ENCODE peak calls at places on chromosomes 7 and 10, in seven cellular contexts. A is T-helper 1 cell; S is effector memory CD8-positive, alpha-beta T cell; H is stimulated activated CD4-positive, alpha-beta T cell treated with anti-CD3 and anti-CD28 coated beads, Interleukin-1b, Interleukin-23, amount 100 ng/mL, for 1 hour; P is RCC 7860; K is GM23248; Q is fibroblast of lung. J is an unnamed sample.

GRCh38 chr7:137325927-137326326 is 17.6 kb downstream of the PTN start:
- DNase-seq in A (no peak), S (no peak), H (no peak), P (no peak), K (no peak), Q (no peak), J (no peak)

GRCh38 chr7:69780377-69780776 is 182.1 kb downstream of the AUTS2 start:
- DNase-seq in A (no peak), S (no peak), H (no peak), P (no peak), K (no peak), Q (peak), J (no peak)

GRCh38 chr7:138044897-138045296 is 31.4 kb upstream of the AKR1D1 start:
- DNase-seq in A (no peak), S (no peak), H (no peak), P (no peak), K (no peak), Q (no peak), J (no peak)

GRCh38 chr7:112649560-112649959 is 140.6 kb downstream of the TMEM168 start:
- DNase-seq in A (no peak), S (no peak), H (no peak), P (no peak), K (peak), Q (no peak), J (no peak)

GRCh38 chr10:89275383-89275782 is 23.8 kb upstream of the LIPA start:
- DNase-seq in A (no peak), S (no peak), H (no peak), P (no peak), K (peak), Q (no peak), J (no peak)

GRCh38 chr10:95540514-95541052 is 20.6 kb downstream of the SORBS1 start:
- DNase-seq in A (no peak), S (no peak), H (no peak), P (no peak), K (no peak), Q (no peak), J (no peak)

GRCh38 chr10:70354100-70354499 is 28.3 kb downstream of the LRRC20 start:
- DNase-seq in A (no peak), S (no peak), H (no peak), P (no peak), K (no peak), Q (no peak), J (no peak)

GRCh38 chr10:22620140-22620857 is 94.1 kb downstream of the PIP4K2A start:
- DNase-seq in A (no peak), S (no peak), H (no peak), P (peak), K (peak), Q (peak), J (no peak)

GRCh38 chr10:15943461-15943860 is 83.2 kb upstream of the MINDY3 start:
- DNase-seq in A (no peak), S (no peak), H (no peak), P (no peak), K (no peak), Q (no peak), J (no peak)

GRCh38 chr7:92563345-92563744 is 26.8 kb downstream of the FAM133B start:
- DNase-seq in A (no peak), S (no peak), H (no peak), P (no peak), K (no peak), Q (no peak), J (no peak)

GRCh38 chr7:39950473-39951155 is 558 bp downstream of the CDK13 start:
- DNase-seq in A (peak), S (peak), H (peak), P (no peak), K (peak), Q (peak), J (peak)

GRCh38 chr10:128040096-128040495 is 86.1 kb downstream of the MKI67 start:
- DNase-seq in A (no peak), S (no peak), H (no peak), P (no peak), K (no peak), Q (no peak), J (no peak)

GRCh38 chr7:102004831-102005230 is 187.4 kb downstream of the CUX1 start:
- DNase-seq in A (no peak), S (no peak), H (no peak), P (no peak), K (no peak), Q (no peak), J (no peak)

GRCh38 chr10:5486852-5487235 is 12.5 kb downstream of the CALML5 start:
- DNase-seq in A (no peak), S (no peak), H (no peak), P (no peak), K (no peak), Q (no peak), J (no peak)

GRCh38 chr7:6650521-6651011 is 13.4 kb downstream of the ZNF316 start:
- DNase-seq in A (no peak), S (no peak), H (no peak), P (no peak), K (no peak), Q (no peak), J (no peak)

GRCh38 chr7:133186060-133186459 is 66.8 kb upstream of the EXOC4 start:
- DNase-seq in A (no peak), S (no peak), H (no peak), P (no peak), K (no peak), Q (no peak), J (no peak)

GRCh38 chr10:109126016-109126415 is 797.3 kb downstream of the XPNPEP1 start:
- DNase-seq in A (no peak), S (no peak), H (no peak), P (no peak), K (peak), Q (no peak), J (no peak)

GRCh38 chr10:84267503-84268126 is 22.8 kb downstream of the RGR start:
- DNase-seq in A (peak), S (peak), H (peak), P (no peak), K (peak), Q (peak), J (peak)

GRCh38 chr7:36514289-36515243 is 124.9 kb downstream of the ANLN start:
- DNase-seq in A (no peak), S (no peak), H (no peak), P (no peak), K (no peak), Q (no peak), J (no peak)

GRCh38 chr7:83359108-83359507 is 196.4 kb upstream of the PCLO start:
- DNase-seq in A (no peak), S (no peak), H (no peak), P (no peak), K (no peak), Q (no peak), J (no peak)

GRCh38 chr7:69019437-69019836 is 578.8 kb upstream of the AUTS2 start:
- DNase-seq in A (no peak), S (no peak), H (no peak), P (no peak), K (no peak), Q (no peak), J (no peak)

GRCh38 chr7:151761256-151761655 is 115.7 kb downstream of the PRKAG2 start:
- DNase-seq in A (no peak), S (no peak), H (no peak), P (no peak), K (no peak), Q (no peak), J (no peak)

J was measured in T follicular helper cell.